ENCODE peak calls at places on chromosomes 11 and 22, in eight cellular contexts. N is K562, C is upper lobe of left lung, Q is spleen, X is stomach, L is HCT116, V is prostate gland, S is Panc1. U is an unnamed sample. For H3K4me1, the result is how much of the 10 kb centered on the place peaks cover.

GRCh38 chr11:44837650-44838049 is 110.9 kb downstream of the TSPAN18 start:
- DNase-seq in N (no peak), C (no peak), Q (no peak), X (no peak), L (no peak), V (no peak), S (no peak), U (no peak)

GRCh38 chr11:128212324-128212723 is 375.0 kb downstream of the ETS1 start:
- DNase-seq in N (no peak), C (no peak), Q (no peak), X (no peak), L (no peak), V (no peak), S (no peak), U (no peak)

GRCh38 chr22:35930933-35931332 is 97.7 kb downstream of the RBFOX2 start:
- DNase-seq in N (peak), C (no peak), Q (no peak), X (no peak), L (peak), V (no peak), S (peak), U (no peak)

GRCh38 chr22:22386602-22387385 is 121.7 kb downstream of the ZNF280B start:
- DNase-seq in N (no peak), C (no peak), Q (no peak), X (no peak), L (no peak), V (no peak), S (no peak), U (peak)

GRCh38 chr11:15342163-15342562 is 227.4 kb downstream of the INSC start:
- DNase-seq in N (no peak), C (no peak), Q (no peak), X (no peak), L (no peak), V (no peak), S (no peak), U (peak)

GRCh38 chr11:101974255-101974654 is 57.9 kb upstream of the ANGPTL5 start:
- DNase-seq in N (no peak), C (no peak), Q (no peak), X (no peak), L (no peak), V (no peak), S (peak), U (no peak)

GRCh38 chr22:49322231-49322630 is 505.4 kb downstream of the BRD1 start:
- DNase-seq in N (no peak), C (no peak), Q (peak), X (peak), L (no peak), V (no peak), S (no peak), U (peak)

GRCh38 chr11:130209944-130210854 is 50.6 kb downstream of the ST14 start:
- DNase-seq in N (peak), C (peak), Q (no peak), X (peak), L (no peak), V (no peak), S (no peak), U (peak)

GRCh38 chr22:27253108-27253507 is 548.4 kb downstream of the MN1 start:
- DNase-seq in N (no peak), C (no peak), Q (no peak), X (no peak), L (no peak), V (no peak), S (no peak), U (no peak)

GRCh38 chr11:95708681-95709080 is 80.9 kb downstream of the FAM76B start:
- DNase-seq in N (no peak), C (no peak), Q (no peak), X (no peak), L (no peak), V (no peak), S (no peak), U (no peak)

GRCh38 chr11:957201-957920 is 31.7 kb downstream of the AP2A2 start:
- DNase-seq in N (no peak), C (no peak), Q (no peak), X (no peak), L (no peak), V (no peak), S (no peak), U (no peak)
- H3K4me1 ChIP-seq in N (under half), C (under half), Q (half or more), X (under half), L (under half), V (under half), S (under half), U (under half)

GRCh38 chr11:18245396-18245795 is 3.1 kb downstream of the SAA2 start:
- DNase-seq in N (no peak), C (no peak), Q (no peak), X (no peak), L (no peak), V (no peak), S (no peak), U (no peak)
- TF ChIP-seq POLR2AphosphoS5 in N (no peak), C (no peak), Q (no peak), X (no peak), L (no peak), V (no peak), S (no peak), U (no peak)

GRCh38 chr11:48019230-48019584 is 38.8 kb downstream of the PTPRJ start:
- DNase-seq in N (no peak), C (peak), Q (no peak), X (no peak), L (no peak), V (no peak), S (no peak), U (no peak)

GRCh38 chr11:48018561-48019229 is 38.3 kb downstream of the PTPRJ start:
- DNase-seq in N (no peak), C (no peak), Q (peak), X (no peak), L (no peak), V (no peak), S (no peak), U (no peak)

GRCh38 chr11:48017105-48017874 is 36.9 kb downstream of the PTPRJ start:
- DNase-seq in N (no peak), C (no peak), Q (peak), X (no peak), L (no peak), V (no peak), S (no peak), U (no peak)

GRCh38 chr11:48020092-48020755 is 39.9 kb downstream of the PTPRJ start:
- DNase-seq in N (no peak), C (peak), Q (peak), X (peak), L (no peak), V (no peak), S (no peak), U (no peak)

DNA sequence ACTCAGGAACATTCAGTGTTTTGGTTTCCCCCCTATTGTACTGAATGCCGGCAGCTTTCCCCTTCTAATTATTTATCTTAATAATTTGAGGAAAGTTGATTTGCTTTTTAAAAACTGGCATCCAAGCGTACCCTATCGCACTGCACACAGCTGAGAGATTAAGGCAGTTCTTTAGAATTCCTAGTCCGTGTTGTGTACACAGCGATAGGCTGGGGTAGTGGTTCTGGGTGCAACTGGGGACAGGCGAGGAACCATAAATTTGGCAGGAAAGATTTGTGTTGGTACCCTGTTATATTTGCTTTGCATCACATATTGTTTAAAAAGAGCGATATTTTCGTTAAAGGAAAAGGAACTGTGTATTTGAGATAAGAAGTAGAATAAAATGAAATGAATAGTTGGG is 39.2 kb downstream of the PTPRJ start:
- DNase-seq in N (no peak), C (no peak), Q (no peak), X (peak), L (no peak), V (no peak), S (no peak), U (no peak)
- H3K4me1 ChIP-seq in N (under half), C (under half), Q (half or more), X (under half), L (under half), V (under half), S (under half), U (under half)

GRCh38 chr11:120334894-120335462 is 1.2 kb upstream of the ARHGEF12 start:
- DNase-seq in N (peak), C (peak), Q (no peak), X (peak), L (no peak), V (peak), S (no peak), U (no peak)
- TF ChIP-seq POLR2AphosphoS5 in N (no peak), C (peak), Q (peak), X (peak), L (no peak), V (no peak), S (peak), U (peak)

GRCh38 chr22:45505991-45506743 is 3.5 kb downstream of the FBLN1 start:
- DNase-seq in N (no peak), C (no peak), Q (no peak), X (no peak), L (no peak), V (no peak), S (no peak), U (no peak)
- H3K4me1 ChIP-seq in N (under half), C (under half), Q (under half), X (under half), L (under half), V (under half), S (under half), U (half or more)

U was measured in esophagus muscularis mucosa.